ENCODE peak calls at places on chromosomes 11 and 22, in ten cellular contexts. Z is EL; M is NCI-H2081; S is cardiac fibroblast; E is gastrocnemius medialis; L is CD8-positive, alpha-beta T cell; B is DMS 273 treated with DMSO at 0.1 percent for 48 hours; I is stimulated activated CD8-positive, alpha-beta memory T cell treated with anti-CD3 and anti-CD28 coated beads, Interleukin-15, amount 100 ng/mL, for 24 hours; U is T-helper 1 cell; X is WTC11. Y is an unnamed sample.

GRCh38 chr22:45351956-45352355 is 42.2 kb downstream of the FAM118A start:
- DNase-seq in B (no peak), E (no peak), I (no peak), U (no peak), Z (no peak), X (no peak), M (no peak), S (no peak), L (no peak), Y (no peak)

GRCh38 chr11:96082936-96083335 is 159.0 kb upstream of the MTMR2 start:
- DNase-seq in M (no peak), S (no peak), U (no peak), X (no peak), I (no peak), L (no peak), Z (no peak), E (no peak), B (no peak), Y (no peak)

GRCh38 chr11:2530131-2530854 is 85.5 kb downstream of the KCNQ1 start:
- DNase-seq in U (peak), M (no peak), Z (no peak), S (no peak), B (no peak), X (no peak), I (no peak), L (no peak), E (no peak), Y (no peak)

GRCh38 chr22:49331223-49331815 is 496.4 kb downstream of the BRD1 start:
- DNase-seq in X (no peak), S (no peak), Z (no peak), E (no peak), I (no peak), U (no peak), L (no peak), B (no peak), M (no peak), Y (no peak)

GRCh38 chr22:23801238-23801821 is 14.6 kb downstream of the SMARCB1 start:
- DNase-seq in L (no peak), S (no peak), U (no peak), X (no peak), E (no peak), Z (no peak), I (no peak), B (no peak), M (no peak), Y (no peak)

GRCh38 chr11:73248526-73249185 is 23.5 kb upstream of the P2RY6 start:
- DNase-seq in U (peak), L (no peak), Z (no peak), S (no peak), B (no peak), I (no peak), X (no peak), E (no peak), M (no peak), Y (no peak)

GRCh38 chr11:16778286-16778685 is 39.8 kb downstream of the C11orf58 start:
- DNase-seq in E (no peak), M (no peak), Z (no peak), X (no peak), S (no peak), L (no peak), U (no peak), B (no peak), I (no peak), Y (no peak)

GRCh38 chr11:110711776-110712642 is at the start of gene ARHGAP20:
- DNase-seq in X (peak), U (peak), E (no peak), M (peak), B (peak), S (peak), I (no peak), L (peak), Z (peak), Y (no peak)

GRCh38 chr11:91794146-91794545 is 430.5 kb upstream of the FAT3 start:
- DNase-seq in U (no peak), S (no peak), E (no peak), Z (no peak), B (no peak), L (no peak), M (no peak), I (no peak), X (no peak), Y (no peak)